ENCODE peak calls at places on chromosomes 4 and X, in five cellular contexts. L, X, M, N and G are unnamed samples.

GRCh38 chr4:186203391-186203802 is 12.0 kb downstream of the CYP4V2 start:
- DNase-seq in L (no peak), X (peak), M (peak), N (no peak), G (no peak)

GRCh38 chr4:185811509-185812364 is at the start of gene SORBS2:
- DNase-seq in L (no peak), X (peak), M (no peak), N (peak), G (peak)

GRCh38 chrX:149837167-149837566 is 43.8 kb upstream of the MAGEA8 start:
- DNase-seq in L (no peak), X (no peak), M (no peak), N (no peak), G (no peak)

GRCh38 chr4:186169942-186170802 is 21.2 kb upstream of the CYP4V2 start:
- DNase-seq in L (no peak), X (no peak), M (no peak), N (no peak), G (peak)

GRCh38 chrX:12007881-12008280 is 130.4 kb upstream of the FRMPD4 start:
- DNase-seq in L (no peak), X (no peak), M (no peak), N (no peak), G (no peak)

GRCh38 chrX:154526901-154527675 is 11.1 kb upstream of the FAM3A start:
- DNase-seq in L (peak), X (peak), M (peak), N (peak), G (peak)

GRCh38 chr4:120055167-120055566 is 11.5 kb downstream of the MAD2L1 start:
- DNase-seq in L (no peak), X (no peak), M (no peak), N (no peak), G (no peak)

GRCh38 chr4:87465739-87466366 is 43.5 kb downstream of the NUDT9 start:
- DNase-seq in L (no peak), X (peak), M (peak), N (peak), G (peak)

GRCh38 chr4:156378053-156378665 is 424.5 kb upstream of the CTSO start:
- DNase-seq in L (peak), X (peak), M (no peak), N (no peak), G (peak)

GRCh38 chr4:108492816-108493595 is 127.4 kb upstream of the RPL34 start:
- DNase-seq in L (peak), X (peak), M (peak), N (no peak), G (peak)

GRCh38 chr4:111792592-111792991 is 352.7 kb upstream of the FAM241A start:
- DNase-seq in L (no peak), X (no peak), M (no peak), N (no peak), G (no peak)

GRCh38 chrX:31243804-31244203 is 172.0 kb upstream of the FTHL17 start:
- DNase-seq in L (no peak), X (no peak), M (no peak), N (no peak), G (no peak)
- TF ChIP-seq YY1 in L (no peak), X (no peak), M (no peak), N (no peak), G (no peak)

DNA sequence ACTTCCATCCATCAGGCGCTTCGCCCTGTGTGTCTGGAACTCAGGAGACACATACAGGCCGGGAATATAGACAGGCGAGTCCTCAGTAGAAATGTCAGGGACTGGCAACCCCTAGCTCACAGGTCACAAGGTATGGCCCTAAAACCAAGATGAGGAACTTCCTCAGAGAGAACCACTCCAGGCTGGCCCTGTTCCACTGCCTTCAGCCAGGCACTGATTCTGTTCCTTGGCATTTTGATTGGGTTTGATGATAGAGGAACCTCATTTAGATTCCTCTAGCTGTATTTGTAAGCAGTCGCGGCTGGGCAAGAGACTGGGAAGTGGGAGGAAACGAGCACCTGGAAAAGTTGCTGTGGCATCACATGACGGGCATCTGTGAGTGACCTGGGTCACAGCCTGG is 8.1 kb downstream of the HPSE start:
- DNase-seq in L (no peak), X (no peak), M (no peak), N (no peak), G (no peak)
- H2AFZ ChIP-seq in L (no peak), X (no peak), M (no peak), N (no peak), G (no peak)

GRCh38 chrX:82816001-82816400 is 692.1 kb upstream of the POU3F4 start:
- DNase-seq in L (no peak), X (no peak), M (no peak), N (no peak), G (no peak)

GRCh38 chrX:82816572-82816971 is 691.5 kb upstream of the POU3F4 start:
- DNase-seq in L (no peak), X (no peak), M (no peak), N (no peak), G (no peak)

DNA sequence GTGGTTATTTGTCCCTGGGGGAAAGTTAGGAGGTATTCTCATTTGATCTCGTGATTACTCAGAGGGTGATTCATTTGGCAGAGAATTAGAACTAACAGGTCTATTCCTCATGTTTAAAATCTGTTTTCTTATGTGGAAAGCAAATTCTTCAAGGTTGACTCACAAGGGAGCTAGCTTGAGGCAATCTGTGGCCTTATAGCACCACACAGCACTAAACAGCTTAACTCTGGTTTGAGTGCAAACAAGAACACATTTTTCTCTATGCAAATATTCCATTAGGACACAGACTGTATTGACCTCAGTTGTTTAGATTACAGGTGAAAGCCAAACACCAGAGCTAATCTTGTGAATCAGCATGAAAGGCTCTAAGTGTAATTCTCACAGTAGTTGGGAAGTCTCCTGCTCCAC is 694.4 kb upstream of the POU3F4 start:
- DNase-seq in L (no peak), X (no peak), M (no peak), N (no peak), G (no peak)
- TF ChIP-seq EP300 in L (no peak), X (no peak), M (no peak), N (no peak), G (no peak)

DNA sequence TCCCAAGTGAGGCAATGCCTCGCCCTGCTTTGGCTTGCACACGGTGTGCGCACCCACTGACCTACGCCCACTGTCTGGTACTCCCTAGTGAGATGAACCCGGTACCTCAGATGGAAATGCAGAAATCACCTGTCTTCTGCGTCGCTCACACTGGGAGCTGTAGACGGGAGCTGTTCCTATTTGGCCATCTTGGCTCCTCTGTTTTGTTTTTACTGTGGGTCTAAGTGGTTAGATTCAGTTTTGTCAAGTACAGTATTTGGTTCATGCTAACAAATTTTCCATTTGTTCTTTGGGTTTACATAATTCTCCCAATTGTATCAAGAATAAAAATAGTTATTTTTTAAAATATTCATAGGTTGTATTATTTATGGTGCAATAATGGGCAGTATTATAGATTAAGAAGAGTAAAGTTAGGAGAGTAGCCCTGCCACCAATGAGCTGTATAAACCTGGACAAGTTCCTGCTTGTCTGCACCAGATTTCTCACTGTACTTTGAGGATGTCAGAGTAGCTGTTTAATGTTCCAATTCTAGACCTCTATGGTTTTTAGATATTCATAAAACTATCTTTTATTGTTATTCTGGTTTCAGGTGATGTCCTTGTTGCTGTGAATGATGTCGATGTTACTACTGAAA is 23.4 kb downstream of the INTU start:
- DNase-seq in L (no peak), X (no peak), M (no peak), N (no peak), G (no peak)
- TF ChIP-seq YY1 in L (no peak), X (no peak), M (no peak), N (no peak), G (peak)

GRCh38 chr4:10299601-10300000 is 157.6 kb downstream of the ZNF518B start:
- DNase-seq in L (no peak), X (no peak), M (no peak), N (no peak), G (no peak)
- H2AFZ ChIP-seq in L (peak), X (no peak), M (no peak), N (no peak), G (no peak)

GRCh38 chr4:53321151-53321987 is 44.5 kb downstream of the SCFD2 start:
- DNase-seq in L (no peak), X (no peak), M (no peak), N (no peak), G (no peak)

GRCh38 chr4:53321988-53322289 is 43.9 kb downstream of the SCFD2 start:
- DNase-seq in L (no peak), X (no peak), M (no peak), N (no peak), G (no peak)

GRCh38 chr4:53326535-53326934 is 39.3 kb downstream of the SCFD2 start:
- DNase-seq in L (no peak), X (no peak), M (no peak), N (no peak), G (no peak)

GRCh38 chr4:53322696-53323095 is 43.2 kb downstream of the SCFD2 start:
- DNase-seq in L (no peak), X (no peak), M (no peak), N (no peak), G (peak)
- TF ChIP-seq EP300 in L (no peak), X (no peak), M (no peak), N (no peak), G (no peak)

GRCh38 chr4:38154681-38155588 is 194.7 kb downstream of the PTTG2 start:
- DNase-seq in L (no peak), X (no peak), M (no peak), N (no peak), G (no peak)
- TF ChIP-seq YY1 in L (no peak), X (no peak), M (no peak), N (no peak), G (no peak)

DNA sequence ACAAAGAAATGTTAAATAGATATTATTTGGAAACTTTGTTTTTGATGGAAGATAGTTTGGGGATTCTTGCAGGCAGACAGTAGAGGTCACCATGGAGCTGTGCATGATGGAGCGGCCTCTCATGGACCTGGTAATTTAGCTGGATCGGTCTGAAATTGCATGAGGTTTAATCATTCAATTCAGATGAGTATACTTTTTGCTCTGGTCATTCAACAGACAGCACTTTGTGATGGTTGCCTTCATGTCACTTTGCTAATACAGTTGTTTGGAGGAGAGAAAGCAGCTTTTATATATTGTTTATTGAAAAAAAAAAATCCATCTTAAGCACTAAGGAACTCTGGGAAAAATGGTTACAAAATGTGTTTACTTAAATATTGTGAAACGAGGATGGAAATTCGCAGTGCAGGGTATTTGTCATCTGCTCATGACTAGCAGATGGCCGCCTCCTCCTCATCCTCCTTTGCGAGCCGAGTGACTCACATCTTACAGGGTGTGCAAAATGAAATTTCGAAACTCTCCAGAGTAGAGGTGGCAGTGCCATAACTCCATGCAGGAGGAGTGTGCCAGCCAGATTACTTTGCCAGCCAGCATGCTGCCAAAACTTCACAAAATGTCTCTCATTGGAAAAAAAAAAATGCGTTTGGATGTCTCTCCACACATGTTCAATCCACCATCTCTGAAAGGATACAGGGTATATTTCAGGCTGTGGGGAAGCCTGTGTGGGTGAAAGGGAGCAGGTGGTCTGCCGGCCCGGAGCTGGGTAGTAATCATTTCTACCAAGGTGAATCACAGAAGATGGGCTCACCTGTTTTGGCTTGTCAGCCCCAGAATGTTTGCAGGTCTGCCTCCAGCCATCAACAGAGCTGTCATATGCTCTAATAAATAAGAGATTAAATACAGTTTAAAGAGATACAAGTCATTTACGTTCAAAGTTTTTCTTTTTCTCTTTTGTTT is 314.9 kb upstream of the DIPK2B start:
- DNase-seq in L (no peak), X (peak), M (peak), N (no peak), G (peak)
- H2AFZ ChIP-seq in L (no peak), X (no peak), M (no peak), N (no peak), G (peak)